ENCODE peak calls at places on chromosomes 2 and 18, in seven cellular contexts. I is cerebellum; B is hippocampal formation; O is psoas muscle; E is activated gamma-delta T cell treated with Interleukin-2 at 50 U/mL for 16 hours; F is stimulated activated naive CD8-positive, alpha-beta T cell treated with anti-CD3 and anti-CD28 coated beads, Interleukin-15, amount 100 ng/mL, for 72 hours; H is NCI-H2081. J is an unnamed sample.

GRCh38 chr2:209331291-209331844 is 92.5 kb upstream of the MAP2 start:
- DNase-seq in O (no peak), H (peak), E (no peak), F (no peak), B (no peak), I (peak), J (peak)

GRCh38 chr18:71327443-71328120 is 1038.7 kb downstream of the SOCS6 start:
- DNase-seq in H (no peak), B (no peak), I (no peak), E (no peak), O (no peak), F (no peak), J (no peak)

GRCh38 chr2:226187126-226187525 is 612.5 kb downstream of the IRS1 start:
- DNase-seq in H (no peak), E (no peak), I (no peak), F (no peak), B (no peak), O (no peak), J (no peak)

GRCh38 chr2:38033651-38034050 is 42.3 kb downstream of the CYP1B1 start:
- DNase-seq in H (no peak), B (no peak), O (no peak), I (no peak), E (no peak), F (no peak), J (no peak)

GRCh38 chr2:132974477-132975050 is 304.6 kb upstream of the LYPD1 start:
- DNase-seq in E (no peak), F (no peak), I (no peak), O (no peak), H (no peak), B (no peak), J (peak)

GRCh38 chr18:12580630-12581342 is 77.1 kb downstream of the SPIRE1 start:
- DNase-seq in O (no peak), F (no peak), H (no peak), E (no peak), B (no peak), I (no peak), J (no peak)

GRCh38 chr2:236818281-236819045 is 248.8 kb downstream of the ACKR3 start:
- DNase-seq in I (no peak), O (no peak), F (no peak), H (no peak), E (no peak), B (no peak), J (no peak)

GRCh38 chr2:160368988-160369935 is 124.3 kb downstream of the RBMS1 start:
- DNase-seq in O (no peak), H (no peak), E (no peak), F (no peak), I (no peak), B (no peak), J (no peak)

GRCh38 chr2:45707034-45707433 is 55.6 kb downstream of the PRKCE start:
- DNase-seq in F (no peak), I (no peak), E (no peak), H (no peak), B (no peak), O (no peak), J (no peak)

GRCh38 chr2:145689277-145689676 is 1169.4 kb upstream of the ZEB2 start:
- DNase-seq in I (no peak), O (no peak), F (no peak), E (no peak), H (no peak), B (no peak), J (no peak)

GRCh38 chr2:203327918-203328734 is at the start of gene ABI2:
- DNase-seq in O (peak), F (peak), B (peak), E (peak), I (peak), H (peak), J (peak)

GRCh38 chr2:39913648-39914456 is 134.8 kb upstream of the THUMPD2 start:
- DNase-seq in I (peak), F (no peak), E (no peak), B (no peak), H (peak), O (no peak), J (peak)

GRCh38 chr2:143939976-143940375 is 579.9 kb downstream of the ZEB2 start:
- DNase-seq in I (no peak), B (no peak), H (no peak), E (no peak), F (no peak), O (no peak), J (no peak)

GRCh38 chr2:152743004-152743403 is 24.6 kb downstream of the ARL6IP6 start:
- DNase-seq in F (no peak), O (no peak), H (no peak), B (no peak), I (peak), E (no peak), J (peak)

GRCh38 chr2:201827621-201828020 is 21.3 kb downstream of the CDK15 start:
- DNase-seq in F (no peak), E (no peak), B (no peak), O (no peak), H (no peak), I (no peak), J (no peak)

GRCh38 chr2:238864207-238865014 is 16.5 kb downstream of the TWIST2 start:
- DNase-seq in F (peak), E (no peak), B (no peak), I (no peak), O (peak), H (no peak), J (peak)

GRCh38 chr2:39394427-39395002 is 42.6 kb downstream of the MAP4K3 start:
- DNase-seq in F (no peak), B (no peak), H (no peak), O (no peak), I (no peak), E (no peak), J (no peak)

GRCh38 chr18:23155537-23155936 is 20.3 kb downstream of the CABLES1 start:
- DNase-seq in B (no peak), O (no peak), F (no peak), E (no peak), H (no peak), I (no peak), J (no peak)

GRCh38 chr2:72694715-72695496 is 130.9 kb downstream of the EXOC6B start:
- DNase-seq in E (no peak), I (peak), H (peak), B (no peak), O (peak), F (no peak), J (peak)

GRCh38 chr2:105344704-105345345 is 7.5 kb downstream of the C2orf49 start:
- DNase-seq in H (peak), B (no peak), E (no peak), F (no peak), I (peak), O (no peak), J (peak)

GRCh38 chr2:242098445-242099128 is 229.1 kb downstream of the RTP5 start:
- DNase-seq in O (no peak), H (no peak), B (no peak), F (no peak), I (no peak), E (no peak), J (no peak)

GRCh38 chr18:40690062-40690461 is 1265.0 kb upstream of the PIK3C3 start:
- DNase-seq in B (no peak), H (no peak), F (no peak), O (no peak), E (no peak), I (no peak), J (no peak)

GRCh38 chr2:98505311-98505808 is 60.7 kb downstream of the INPP4A start:
- DNase-seq in B (no peak), E (peak), F (no peak), I (no peak), H (no peak), O (no peak), J (no peak)

J was measured in H4.